ENCODE peak calls at places on chromosomes 12 and 14, in seven cellular contexts. W is CD8-positive, alpha-beta memory T cell; G is astrocyte of the spinal cord; J is HCEC 1CT; T is AML-193; Y is WTC11; Q is EH. Z is an unnamed sample.

GRCh38 chr12:27437839-27438238 is 8.7 kb upstream of the SMCO2 start:
- DNase-seq in Q (no peak), T (no peak), Y (no peak), G (no peak), W (no peak), J (no peak), Z (no peak)

GRCh38 chr12:32897688-32898573 is 1.4 kb upstream of the PKP2 start:
- DNase-seq in T (no peak), Q (no peak), W (no peak), Y (no peak), J (no peak), G (no peak), Z (no peak)

GRCh38 chr12:55932546-55932919 is 1.6 kb downstream of the DGKA start:
- DNase-seq in G (peak), W (no peak), Y (no peak), Q (peak), J (no peak), T (peak), Z (no peak)

GRCh38 chr14:93959239-93960107 is 16.9 kb downstream of the ASB2 start:
- DNase-seq in G (peak), Q (peak), T (peak), J (peak), W (peak), Y (no peak), Z (peak)

GRCh38 chr12:132490481-132491348 is 764 bp downstream of the FBRSL1 start:
- DNase-seq in T (no peak), Q (peak), J (no peak), Y (no peak), G (no peak), W (no peak), Z (peak)

GRCh38 chr12:57772429-57773322 is at the start of gene EEF1AKMT3:
- DNase-seq in T (peak), G (no peak), W (peak), Y (peak), Q (peak), J (peak), Z (peak)

GRCh38 chr12:131923260-131923659 is 5.8 kb upstream of the PUS1 start:
- DNase-seq in T (no peak), Y (no peak), W (no peak), G (no peak), J (no peak), Q (no peak), Z (no peak)

GRCh38 chr12:111578276-111578970 is 20.7 kb downstream of the ATXN2 start:
- DNase-seq in W (no peak), Q (peak), Y (no peak), J (peak), G (peak), T (peak), Z (peak)

GRCh38 chr12:120468846-120469449 is 600 bp downstream of the SRSF9 start:
- DNase-seq in J (peak), W (no peak), Q (peak), Y (no peak), G (peak), T (no peak), Z (peak)